ENCODE peak calls at places on chromosomes 12 and 14, in six cellular contexts. One of them, this sample, is unnamed.

GRCh38 chr12:45050751-45051489 is at the start of gene DBX2:
- DNase-seq in GM10248: no peak
- DNase-seq in AG04450: no peak
- DNase-seq in NB4: no peak
- DNase-seq in fibroblast of pulmonary artery: no peak
- DNase-seq in heart right ventricle: peak
- DNase-seq in this sample: peak

GRCh38 chr12:121127501-121127900 is 5.2 kb upstream of the P2RX7 start:
- DNase-seq in GM10248: no peak
- DNase-seq in AG04450: no peak
- DNase-seq in NB4: no peak
- DNase-seq in fibroblast of pulmonary artery: no peak
- DNase-seq in heart right ventricle: no peak
- DNase-seq in this sample: no peak

GRCh38 chr12:77940011-77940423 is 109.3 kb downstream of the NAV3 start:
- DNase-seq in GM10248: no peak
- DNase-seq in AG04450: peak
- DNase-seq in NB4: no peak
- DNase-seq in fibroblast of pulmonary artery: peak
- DNase-seq in heart right ventricle: no peak
- DNase-seq in this sample: no peak

GRCh38 chr14:68248481-68249255 is 429.1 kb downstream of the RAD51B start:
- DNase-seq in GM10248: peak
- DNase-seq in AG04450: no peak
- DNase-seq in NB4: peak
- DNase-seq in fibroblast of pulmonary artery: peak
- DNase-seq in heart right ventricle: peak
- DNase-seq in this sample: peak

GRCh38 chr12:93419388-93420034 is 22.2 kb downstream of the UBE2N start:
- DNase-seq in GM10248: peak
- DNase-seq in AG04450: no peak
- DNase-seq in NB4: peak
- DNase-seq in fibroblast of pulmonary artery: peak
- DNase-seq in heart right ventricle: no peak
- DNase-seq in this sample: peak

GRCh38 chr14:105056303-105056831 is 8.9 kb downstream of the GPR132 start:
- DNase-seq in GM10248: no peak
- DNase-seq in AG04450: no peak
- DNase-seq in NB4: no peak
- DNase-seq in fibroblast of pulmonary artery: no peak
- DNase-seq in heart right ventricle: no peak
- DNase-seq in this sample: no peak

GRCh38 chr12:101671157-101671791 is 26.2 kb upstream of the CHPT1 start:
- DNase-seq in GM10248: peak
- DNase-seq in AG04450: no peak
- DNase-seq in NB4: peak
- DNase-seq in fibroblast of pulmonary artery: no peak
- DNase-seq in heart right ventricle: no peak
- DNase-seq in this sample: peak

GRCh38 chr12:14194572-14194971 is 170.9 kb upstream of the ATF7IP start:
- DNase-seq in GM10248: no peak
- DNase-seq in AG04450: no peak
- DNase-seq in NB4: no peak
- DNase-seq in fibroblast of pulmonary artery: no peak
- DNase-seq in heart right ventricle: no peak
- DNase-seq in this sample: no peak

GRCh38 chr14:103149847-103150246 is 26.6 kb downstream of the TNFAIP2 start:
- DNase-seq in GM10248: no peak
- DNase-seq in AG04450: no peak
- DNase-seq in NB4: no peak
- DNase-seq in fibroblast of pulmonary artery: no peak
- DNase-seq in heart right ventricle: no peak
- DNase-seq in this sample: no peak

GRCh38 chr12:122932207-122932606 is 34.1 kb downstream of the ABCB9 start:
- DNase-seq in GM10248: no peak
- DNase-seq in AG04450: no peak
- DNase-seq in NB4: no peak
- DNase-seq in fibroblast of pulmonary artery: no peak
- DNase-seq in heart right ventricle: no peak
- DNase-seq in this sample: no peak

GRCh38 chr12:6959376-6960290 is 8.5 kb downstream of the PTPN6 start:
- DNase-seq in GM10248: no peak
- DNase-seq in AG04450: no peak
- DNase-seq in NB4: no peak
- DNase-seq in fibroblast of pulmonary artery: no peak
- DNase-seq in heart right ventricle: no peak
- DNase-seq in this sample: no peak

GRCh38 chr14:59356783-59357182 is 108.4 kb downstream of the GPR135 start:
- DNase-seq in GM10248: peak
- DNase-seq in AG04450: no peak
- DNase-seq in NB4: no peak
- DNase-seq in fibroblast of pulmonary artery: no peak
- DNase-seq in heart right ventricle: no peak
- DNase-seq in this sample: peak

GRCh38 chr12:5513406-5513805 is 81.5 kb downstream of the NTF3 start:
- DNase-seq in GM10248: no peak
- DNase-seq in AG04450: no peak
- DNase-seq in NB4: no peak
- DNase-seq in fibroblast of pulmonary artery: no peak
- DNase-seq in heart right ventricle: no peak
- DNase-seq in this sample: no peak

GRCh38 chr12:106248849-106249371 is 1.1 kb upstream of the CKAP4 start:
- DNase-seq in GM10248: no peak
- DNase-seq in AG04450: no peak
- DNase-seq in NB4: peak
- DNase-seq in fibroblast of pulmonary artery: peak
- DNase-seq in heart right ventricle: no peak
- DNase-seq in this sample: peak

GRCh38 chr12:127158385-127159061 is 1108.4 kb upstream of the TMEM132C start:
- DNase-seq in GM10248: no peak
- DNase-seq in AG04450: no peak
- DNase-seq in NB4: no peak
- DNase-seq in fibroblast of pulmonary artery: no peak
- DNase-seq in heart right ventricle: no peak
- DNase-seq in this sample: no peak

GRCh38 chr14:52272375-52272774 is 4.9 kb downstream of the PTGDR start:
- DNase-seq in GM10248: peak
- DNase-seq in AG04450: no peak
- DNase-seq in NB4: peak
- DNase-seq in fibroblast of pulmonary artery: peak
- DNase-seq in heart right ventricle: no peak
- DNase-seq in this sample: peak

GRCh38 chr12:39632670-39633069 is 13.1 kb upstream of the ABCD2 start:
- DNase-seq in GM10248: no peak
- DNase-seq in AG04450: no peak
- DNase-seq in NB4: no peak
- DNase-seq in fibroblast of pulmonary artery: no peak
- DNase-seq in heart right ventricle: no peak
- DNase-seq in this sample: no peak
- TF ChIP-seq CTCF in GM10248: no peak
- TF ChIP-seq CTCF in AG04450: no peak
- TF ChIP-seq CTCF in NB4: no peak
- TF ChIP-seq CTCF in fibroblast of pulmonary artery: no peak
- TF ChIP-seq CTCF in heart right ventricle: no peak
- TF ChIP-seq CTCF in this sample: no peak

GRCh38 chr14:81986005-81986404 is 452.4 kb upstream of the SEL1L start:
- DNase-seq in GM10248: no peak
- DNase-seq in AG04450: no peak
- DNase-seq in NB4: no peak
- DNase-seq in fibroblast of pulmonary artery: no peak
- DNase-seq in heart right ventricle: no peak
- DNase-seq in this sample: no peak

GRCh38 chr14:81990312-81990761 is 456.7 kb upstream of the SEL1L start:
- DNase-seq in GM10248: peak
- DNase-seq in AG04450: peak
- DNase-seq in NB4: peak
- DNase-seq in fibroblast of pulmonary artery: peak
- DNase-seq in heart right ventricle: no peak
- DNase-seq in this sample: peak

GRCh38 chr14:81991998-81992397 is 458.3 kb upstream of the SEL1L start:
- DNase-seq in GM10248: no peak
- DNase-seq in AG04450: no peak
- DNase-seq in NB4: no peak
- DNase-seq in fibroblast of pulmonary artery: peak
- DNase-seq in heart right ventricle: no peak
- DNase-seq in this sample: no peak
- TF ChIP-seq CTCF in GM10248: no peak
- TF ChIP-seq CTCF in AG04450: no peak
- TF ChIP-seq CTCF in NB4: peak
- TF ChIP-seq CTCF in fibroblast of pulmonary artery: peak
- TF ChIP-seq CTCF in heart right ventricle: no peak
- TF ChIP-seq CTCF in this sample: peak

DNA sequence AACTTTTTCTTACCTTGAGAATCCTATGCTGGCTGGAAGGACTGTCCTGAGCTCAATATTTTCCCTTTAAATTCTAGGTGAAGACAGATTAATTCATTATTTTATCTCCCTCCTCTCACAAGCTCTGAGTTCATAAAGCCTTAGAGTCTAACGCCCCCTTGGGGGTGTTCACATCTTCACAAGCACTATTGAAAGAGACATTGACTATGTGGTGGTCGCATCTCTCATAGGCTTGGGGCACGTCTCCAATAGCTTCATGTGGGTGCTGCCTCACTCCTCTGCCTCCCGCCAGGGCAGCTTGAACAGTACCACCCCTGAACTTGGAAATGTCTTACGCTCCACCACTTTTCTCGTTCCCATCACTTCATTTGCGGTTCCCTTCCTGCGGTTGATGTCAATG is 106.2 kb downstream of the UNC79 start:
- DNase-seq in GM10248: no peak
- DNase-seq in AG04450: no peak
- DNase-seq in NB4: peak
- DNase-seq in fibroblast of pulmonary artery: peak
- DNase-seq in heart right ventricle: no peak
- DNase-seq in this sample: no peak
- TF ChIP-seq CTCF in GM10248: peak
- TF ChIP-seq CTCF in AG04450: peak
- TF ChIP-seq CTCF in NB4: peak
- TF ChIP-seq CTCF in fibroblast of pulmonary artery: no peak
- TF ChIP-seq CTCF in heart right ventricle: no peak
- TF ChIP-seq CTCF in this sample: peak

GRCh38 chr12:69359531-69360347 is at the start of gene YEATS4:
- DNase-seq in GM10248: peak
- DNase-seq in AG04450: peak
- DNase-seq in NB4: peak
- DNase-seq in fibroblast of pulmonary artery: peak
- DNase-seq in heart right ventricle: peak
- DNase-seq in this sample: peak
- TF ChIP-seq CTCF in GM10248: no peak
- TF ChIP-seq CTCF in AG04450: no peak
- TF ChIP-seq CTCF in NB4: no peak
- TF ChIP-seq CTCF in fibroblast of pulmonary artery: no peak
- TF ChIP-seq CTCF in heart right ventricle: no peak
- TF ChIP-seq CTCF in this sample: no peak

DNA sequence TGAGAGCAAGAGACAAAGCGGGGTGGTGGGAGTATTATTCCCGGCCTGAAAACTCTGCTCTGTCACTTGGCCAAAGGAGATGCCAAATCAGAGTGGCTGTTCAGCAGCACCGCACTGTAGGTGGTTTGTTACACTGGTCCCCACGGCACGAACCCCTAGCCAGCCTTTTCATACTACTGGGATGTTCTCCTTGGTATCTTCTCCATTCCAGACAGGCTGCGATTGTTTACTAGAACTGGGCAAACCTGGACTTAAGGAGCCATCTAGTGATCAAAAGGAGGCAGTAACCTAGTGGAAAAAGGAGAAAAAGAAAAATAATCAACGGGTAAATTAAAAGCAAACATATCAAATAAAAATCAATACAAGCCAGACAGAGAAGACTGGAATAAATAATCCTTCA is 58.9 kb upstream of the TMTC2 start:
- DNase-seq in GM10248: peak
- DNase-seq in AG04450: no peak
- DNase-seq in NB4: peak
- DNase-seq in fibroblast of pulmonary artery: peak
- DNase-seq in heart right ventricle: no peak
- DNase-seq in this sample: peak
- TF ChIP-seq CTCF in GM10248: peak
- TF ChIP-seq CTCF in AG04450: peak
- TF ChIP-seq CTCF in NB4: peak
- TF ChIP-seq CTCF in fibroblast of pulmonary artery: peak
- TF ChIP-seq CTCF in heart right ventricle: no peak
- TF ChIP-seq CTCF in this sample: peak

DNA sequence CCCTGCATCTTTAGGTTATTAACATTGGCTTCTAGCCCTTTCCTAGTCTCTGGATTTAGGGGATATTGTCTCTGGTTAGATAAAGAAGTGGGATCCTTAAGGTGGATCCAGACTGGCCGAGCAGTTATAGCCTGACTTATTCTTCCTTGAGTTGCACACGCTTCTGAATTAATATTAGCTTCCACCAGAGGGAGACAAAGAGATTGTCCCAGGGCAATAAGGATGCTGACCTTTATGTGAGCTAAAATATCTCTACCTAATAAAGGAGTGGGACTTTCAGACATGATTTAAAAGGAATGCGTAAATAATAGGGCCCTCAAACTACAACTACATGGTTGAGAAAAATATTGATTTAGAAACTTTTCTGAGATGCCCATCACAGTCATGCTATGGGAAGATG is 139.7 kb downstream of the SLCO1B3 start:
- DNase-seq in GM10248: peak
- DNase-seq in AG04450: no peak
- DNase-seq in NB4: peak
- DNase-seq in fibroblast of pulmonary artery: peak
- DNase-seq in heart right ventricle: no peak
- DNase-seq in this sample: peak
- TF ChIP-seq CTCF in GM10248: peak
- TF ChIP-seq CTCF in AG04450: no peak
- TF ChIP-seq CTCF in NB4: peak
- TF ChIP-seq CTCF in fibroblast of pulmonary artery: peak
- TF ChIP-seq CTCF in heart right ventricle: no peak
- TF ChIP-seq CTCF in this sample: peak

GRCh38 chr12:98799822-98800221 is 154.7 kb downstream of the APAF1 start:
- DNase-seq in GM10248: no peak
- DNase-seq in AG04450: no peak
- DNase-seq in NB4: peak
- DNase-seq in fibroblast of pulmonary artery: no peak
- DNase-seq in heart right ventricle: no peak
- DNase-seq in this sample: no peak

GRCh38 chr12:98799411-98799810 is 154.3 kb downstream of the APAF1 start:
- DNase-seq in GM10248: no peak
- DNase-seq in AG04450: no peak
- DNase-seq in NB4: no peak
- DNase-seq in fibroblast of pulmonary artery: no peak
- DNase-seq in heart right ventricle: no peak
- DNase-seq in this sample: no peak

GRCh38 chr12:98808243-98808895 is 163.3 kb downstream of the APAF1 start:
- DNase-seq in GM10248: no peak
- DNase-seq in AG04450: no peak
- DNase-seq in NB4: no peak
- DNase-seq in fibroblast of pulmonary artery: no peak
- DNase-seq in heart right ventricle: no peak
- DNase-seq in this sample: no peak

GRCh38 chr12:98803468-98804209 is 158.5 kb downstream of the APAF1 start:
- DNase-seq in GM10248: no peak
- DNase-seq in AG04450: no peak
- DNase-seq in NB4: no peak
- DNase-seq in fibroblast of pulmonary artery: no peak
- DNase-seq in heart right ventricle: no peak
- DNase-seq in this sample: no peak
- TF ChIP-seq CTCF in GM10248: peak
- TF ChIP-seq CTCF in AG04450: no peak
- TF ChIP-seq CTCF in NB4: no peak
- TF ChIP-seq CTCF in fibroblast of pulmonary artery: no peak
- TF ChIP-seq CTCF in heart right ventricle: no peak
- TF ChIP-seq CTCF in this sample: peak

GRCh38 chr12:82852529-82852928 is 165.8 kb downstream of the TMTC2 start:
- DNase-seq in GM10248: peak
- DNase-seq in AG04450: no peak
- DNase-seq in NB4: no peak
- DNase-seq in fibroblast of pulmonary artery: no peak
- DNase-seq in heart right ventricle: no peak
- DNase-seq in this sample: peak

GRCh38 chr12:82848846-82849245 is 162.1 kb downstream of the TMTC2 start:
- DNase-seq in GM10248: no peak
- DNase-seq in AG04450: no peak
- DNase-seq in NB4: no peak
- DNase-seq in fibroblast of pulmonary artery: no peak
- DNase-seq in heart right ventricle: no peak
- DNase-seq in this sample: no peak
- TF ChIP-seq CTCF in GM10248: no peak
- TF ChIP-seq CTCF in AG04450: no peak
- TF ChIP-seq CTCF in NB4: no peak
- TF ChIP-seq CTCF in fibroblast of pulmonary artery: no peak
- TF ChIP-seq CTCF in heart right ventricle: no peak
- TF ChIP-seq CTCF in this sample: no peak